ENCODE peak calls at places on chromosomes 11 and 22, in nine cellular contexts. A is H7, G is brain pericyte, N is PC-3, R is mucosa of descending colon, T is glutamatergic neuron, X is BE2C, Z is nephron progenitor cell, I is globus pallidus. Y is an unnamed sample.

GRCh38 chr11:124880958-124881357 is 15.7 kb downstream of the ROBO3 start:
- DNase-seq in A (no peak), G (no peak), N (no peak), R (no peak), T (no peak), X (no peak), Z (no peak), I (no peak), Y (no peak)

GRCh38 chr11:96257972-96258951 is 84.7 kb downstream of the MAML2 start:
- DNase-seq in A (no peak), G (no peak), N (no peak), R (no peak), T (no peak), X (no peak), Z (no peak), I (no peak), Y (peak; percentile 76)

GRCh38 chr11:44556735-44557409 is 8.6 kb upstream of the CD82 start:
- DNase-seq in A (no peak), G (no peak), N (peak; percentile 62), R (peak; percentile 82), T (peak; percentile 72), X (peak; percentile 54), Z (peak; percentile 62), I (peak; percentile 70), Y (peak; percentile 50)

GRCh38 chr22:35323305-35323704 is 23.6 kb downstream of the TOM1 start:
- DNase-seq in A (no peak), G (no peak), N (no peak), R (no peak), T (no peak), X (no peak), Z (no peak), I (no peak), Y (no peak)

GRCh38 chr22:41177040-41177625 is 28.0 kb upstream of the L3MBTL2 start:
- DNase-seq in A (no peak), G (no peak), N (no peak), R (no peak), T (no peak), X (no peak), Z (no peak), I (no peak), Y (no peak)

GRCh38 chr11:8242480-8243280 is 21.0 kb downstream of the LMO1 start:
- DNase-seq in A (peak; percentile 75), G (no peak), N (no peak), R (no peak), T (peak; percentile 72), X (peak; percentile 67), Z (no peak), I (no peak), Y (no peak)

GRCh38 chr11:120740424-120740823 is 228.9 kb downstream of the GRIK4 start:
- DNase-seq in A (no peak), G (no peak), N (no peak), R (no peak), T (no peak), X (no peak), Z (no peak), I (no peak), Y (no peak)

GRCh38 chr11:69442012-69442806 is 39.3 kb upstream of the LINC01488 start:
- DNase-seq in A (no peak), G (no peak), N (peak; percentile 94), R (no peak), T (no peak), X (no peak), Z (no peak), I (no peak), Y (peak; percentile 23)

GRCh38 chr11:59918494-59918893 is 19.7 kb upstream of the OOSP1 start:
- DNase-seq in A (no peak), G (no peak), N (peak; percentile 31), R (no peak), T (no peak), X (no peak), Z (no peak), I (no peak), Y (peak; percentile 71)

GRCh38 chr11:33371049-33371448 is 113.9 kb downstream of the HIPK3 start:
- DNase-seq in A (no peak), G (no peak), N (no peak), R (no peak), T (no peak), X (no peak), Z (no peak), I (no peak), Y (no peak)

GRCh38 chr11:130634981-130635473 is 186.6 kb downstream of the ADAMTS15 start:
- DNase-seq in A (no peak), G (peak; percentile 99), N (peak; percentile 98), R (no peak), T (no peak), X (no peak), Z (no peak), I (no peak), Y (peak; percentile 67)

GRCh38 chr11:134783219-134783618 is 371.2 kb upstream of the B3GAT1 start:
- DNase-seq in A (no peak), G (no peak), N (no peak), R (no peak), T (no peak), X (no peak), Z (no peak), I (no peak), Y (no peak)

GRCh38 chr11:63020671-63021255 is 5.1 kb upstream of the SLC22A8 start:
- DNase-seq in A (peak; percentile 89), G (no peak), N (peak; percentile 12), R (peak; percentile 20), T (peak; percentile 39), X (no peak), Z (peak; percentile 31), I (no peak), Y (no peak)

GRCh38 chr11:2653930-2654739 is 45.7 kb downstream of the KCNQ1OT1 start:
- DNase-seq in A (peak; percentile 25), G (no peak), N (no peak), R (no peak), T (peak; percentile 54), X (no peak), Z (no peak), I (no peak), Y (no peak)

GRCh38 chr22:30266445-30267381 is at the start of gene OSM:
- DNase-seq in A (no peak), G (no peak), N (no peak), R (no peak), T (no peak), X (no peak), Z (no peak), I (no peak), Y (no peak)

GRCh38 chr22:46504586-46504985 is 32.8 kb downstream of the CELSR1 start:
- DNase-seq in A (no peak), G (no peak), N (no peak), R (no peak), T (no peak), X (no peak), Z (no peak), I (no peak), Y (no peak)

GRCh38 chr11:65204646-65205601 is 23.2 kb downstream of the CAPN1 start:
- DNase-seq in A (peak; percentile 98), G (no peak), N (peak; percentile 59), R (no peak), T (peak; percentile 76), X (peak; percentile 63), Z (peak; percentile 77), I (peak; percentile 65), Y (peak; percentile 20)

GRCh38 chr11:116062526-116063171 is 558.4 kb upstream of the CADM1 start:
- DNase-seq in A (no peak), G (no peak), N (no peak), R (no peak), T (no peak), X (peak; percentile 70), Z (no peak), I (no peak), Y (no peak)

GRCh38 chr22:39087881-39088687 is 9.0 kb upstream of the APOBEC3H start:
- DNase-seq in A (peak; percentile 73), G (no peak), N (no peak), R (no peak), T (peak; percentile 60), X (peak; percentile 71), Z (peak; percentile 66), I (no peak), Y (no peak)

GRCh38 chr22:30694171-30694637 is 470 bp upstream of the OSBP2 start:
- DNase-seq in A (peak; percentile 83), G (no peak), N (peak; percentile 44), R (peak; percentile 80), T (peak; percentile 53), X (peak; percentile 65), Z (peak; percentile 63), I (peak; percentile 69), Y (peak; percentile 17)

GRCh38 chr11:116653206-116653605 is 119.6 kb downstream of the BUD13 start:
- DNase-seq in A (no peak), G (no peak), N (no peak), R (no peak), T (no peak), X (no peak), Z (no peak), I (no peak), Y (no peak)

GRCh38 chr11:74540270-74540669 is 46.7 kb upstream of the LIPT2 start:
- DNase-seq in A (no peak), G (no peak), N (no peak), R (no peak), T (no peak), X (no peak), Z (no peak), I (no peak), Y (no peak)

GRCh38 chr11:116472661-116473060 is 300.1 kb downstream of the BUD13 start:
- DNase-seq in A (no peak), G (no peak), N (no peak), R (no peak), T (no peak), X (no peak), Z (no peak), I (no peak), Y (no peak)

GRCh38 chr11:123760894-123761293 is 6.6 kb upstream of the OR6X1 start:
- DNase-seq in A (no peak), G (no peak), N (no peak), R (no peak), T (no peak), X (no peak), Z (no peak), I (no peak), Y (no peak)

GRCh38 chr11:20609727-20610707 is 10.6 kb downstream of the SLC6A5 start:
- DNase-seq in A (peak; percentile 92), G (no peak), N (peak; percentile 71), R (peak; percentile 73), T (peak; percentile 97), X (peak; percentile 85), Z (peak; percentile 94), I (peak; percentile 46), Y (peak; percentile 51)

GRCh38 chr22:41288245-41288946 is 2.4 kb upstream of the RANGAP1 start:
- DNase-seq in A (peak; percentile 30), G (no peak), N (peak; percentile 87), R (peak; percentile 66), T (no peak), X (peak; percentile 61), Z (no peak), I (no peak), Y (peak; percentile 64)

GRCh38 chr22:17085277-17086091 is 684 bp downstream of the IL17RA start:
- DNase-seq in A (peak; percentile 77), G (no peak), N (peak; percentile 6), R (peak; percentile 43), T (peak; percentile 38), X (no peak), Z (no peak), I (no peak), Y (no peak)

GRCh38 chr11:47378836-47379170 is 456 bp upstream of the SPI1 start:
- DNase-seq in A (no peak), G (no peak), N (no peak), R (no peak), T (no peak), X (no peak), Z (no peak), I (no peak), Y (no peak)

GRCh38 chr11:127965947-127966668 is 621.2 kb downstream of the ETS1 start:
- DNase-seq in A (no peak), G (no peak), N (no peak), R (no peak), T (no peak), X (no peak), Z (no peak), I (no peak), Y (peak; percentile 21)

GRCh38 chr11:62005231-62005661 is 37.8 kb upstream of the FTH1 start:
- DNase-seq in A (peak; percentile 22), G (no peak), N (no peak), R (no peak), T (peak; percentile 49), X (no peak), Z (no peak), I (peak; percentile 68), Y (peak; percentile 69)

GRCh38 chr11:13984616-13985474 is 22.3 kb downstream of the SPON1 start:
- DNase-seq in A (no peak), G (no peak), N (peak; percentile 75), R (no peak), T (no peak), X (no peak), Z (no peak), I (no peak), Y (peak; percentile 83)